ENCODE peak calls at places on chromosome 1, in eight cellular contexts. One of them, this sample, is unnamed.

GRCh38 chr1:156957634-156958033 is 37.2 kb downstream of the LRRC71 start:
- DNase-seq in fibroblast of pulmonary artery: no peak
- DNase-seq in epithelial cell of esophagus: peak; percentile 51
- DNase-seq in neural progenitor cell: no peak
- DNase-seq in WERI-Rb-1: no peak
- DNase-seq in cardiac fibroblast: no peak
- DNase-seq in CD8-positive, alpha-beta T cell: no peak
- DNase-seq in osteoblast: no peak
- DNase-seq in this sample: no peak

GRCh38 chr1:46489638-46490602 is at the start of gene DMBX1:
- DNase-seq in fibroblast of pulmonary artery: no peak
- DNase-seq in epithelial cell of esophagus: peak; percentile 48
- DNase-seq in neural progenitor cell: peak; percentile 91
- DNase-seq in WERI-Rb-1: peak; percentile 64
- DNase-seq in cardiac fibroblast: peak; percentile 9
- DNase-seq in CD8-positive, alpha-beta T cell: no peak
- DNase-seq in osteoblast: peak; percentile 95
- DNase-seq in this sample: peak; percentile 32

GRCh38 chr1:201329801-201330200 is 46.5 kb downstream of the PKP1 start:
- DNase-seq in fibroblast of pulmonary artery: no peak
- DNase-seq in epithelial cell of esophagus: no peak
- DNase-seq in neural progenitor cell: no peak
- DNase-seq in WERI-Rb-1: no peak
- DNase-seq in cardiac fibroblast: no peak
- DNase-seq in CD8-positive, alpha-beta T cell: no peak
- DNase-seq in osteoblast: no peak
- DNase-seq in this sample: no peak

GRCh38 chr1:33294071-33295010 is 26.6 kb downstream of the A3GALT2 start:
- DNase-seq in fibroblast of pulmonary artery: no peak
- DNase-seq in epithelial cell of esophagus: no peak
- DNase-seq in neural progenitor cell: no peak
- DNase-seq in WERI-Rb-1: no peak
- DNase-seq in cardiac fibroblast: no peak
- DNase-seq in CD8-positive, alpha-beta T cell: no peak
- DNase-seq in osteoblast: no peak
- DNase-seq in this sample: no peak

GRCh38 chr1:60848583-60849188 is 233.7 kb upstream of the NFIA start:
- DNase-seq in fibroblast of pulmonary artery: peak; percentile 75
- DNase-seq in epithelial cell of esophagus: peak; percentile 51
- DNase-seq in neural progenitor cell: peak; percentile 58
- DNase-seq in WERI-Rb-1: no peak
- DNase-seq in cardiac fibroblast: peak; percentile 75
- DNase-seq in CD8-positive, alpha-beta T cell: no peak
- DNase-seq in osteoblast: no peak
- DNase-seq in this sample: no peak

GRCh38 chr1:237759371-237759770 is 131.4 kb downstream of the ZP4 start:
- DNase-seq in fibroblast of pulmonary artery: no peak
- DNase-seq in epithelial cell of esophagus: peak; percentile 83
- DNase-seq in neural progenitor cell: no peak
- DNase-seq in WERI-Rb-1: no peak
- DNase-seq in cardiac fibroblast: no peak
- DNase-seq in CD8-positive, alpha-beta T cell: no peak
- DNase-seq in osteoblast: no peak
- DNase-seq in this sample: no peak

GRCh38 chr1:14137411-14138134 is 437.6 kb downstream of the PRDM2 start:
- DNase-seq in fibroblast of pulmonary artery: no peak
- DNase-seq in epithelial cell of esophagus: peak; percentile 95
- DNase-seq in neural progenitor cell: no peak
- DNase-seq in WERI-Rb-1: no peak
- DNase-seq in cardiac fibroblast: no peak
- DNase-seq in CD8-positive, alpha-beta T cell: no peak
- DNase-seq in osteoblast: no peak
- DNase-seq in this sample: no peak

GRCh38 chr1:168085401-168085872 is 51.3 kb downstream of the GPR161 start:
- DNase-seq in fibroblast of pulmonary artery: no peak
- DNase-seq in epithelial cell of esophagus: no peak
- DNase-seq in neural progenitor cell: no peak
- DNase-seq in WERI-Rb-1: no peak
- DNase-seq in cardiac fibroblast: peak; percentile 26
- DNase-seq in CD8-positive, alpha-beta T cell: no peak
- DNase-seq in osteoblast: no peak
- DNase-seq in this sample: no peak

GRCh38 chr1:218813247-218813646 is 360.4 kb upstream of the LYPLAL1 start:
- DNase-seq in fibroblast of pulmonary artery: peak; percentile 26
- DNase-seq in epithelial cell of esophagus: peak; percentile 47
- DNase-seq in neural progenitor cell: no peak
- DNase-seq in WERI-Rb-1: no peak
- DNase-seq in cardiac fibroblast: peak; percentile 12
- DNase-seq in CD8-positive, alpha-beta T cell: no peak
- DNase-seq in osteoblast: no peak
- DNase-seq in this sample: no peak

GRCh38 chr1:164610528-164611222 is 51.7 kb downstream of the PBX1 start:
- DNase-seq in fibroblast of pulmonary artery: no peak
- DNase-seq in epithelial cell of esophagus: no peak
- DNase-seq in neural progenitor cell: no peak
- DNase-seq in WERI-Rb-1: no peak
- DNase-seq in cardiac fibroblast: no peak
- DNase-seq in CD8-positive, alpha-beta T cell: no peak
- DNase-seq in osteoblast: no peak
- DNase-seq in this sample: no peak

GRCh38 chr1:150392627-150393026 is 28.7 kb downstream of the RPRD2 start:
- DNase-seq in fibroblast of pulmonary artery: no peak
- DNase-seq in epithelial cell of esophagus: no peak
- DNase-seq in neural progenitor cell: no peak
- DNase-seq in WERI-Rb-1: no peak
- DNase-seq in cardiac fibroblast: no peak
- DNase-seq in CD8-positive, alpha-beta T cell: no peak
- DNase-seq in osteoblast: no peak
- DNase-seq in this sample: no peak

GRCh38 chr1:81703352-81703735 is 97.4 kb upstream of the ADGRL2 start:
- DNase-seq in fibroblast of pulmonary artery: peak; percentile 87
- DNase-seq in epithelial cell of esophagus: peak; percentile 69
- DNase-seq in neural progenitor cell: no peak
- DNase-seq in WERI-Rb-1: no peak
- DNase-seq in cardiac fibroblast: peak; percentile 70
- DNase-seq in CD8-positive, alpha-beta T cell: no peak
- DNase-seq in osteoblast: peak; percentile 10
- DNase-seq in this sample: no peak

GRCh38 chr1:112397051-112397471 is 1.0 kb downstream of the CTTNBP2NL start:
- DNase-seq in fibroblast of pulmonary artery: no peak
- DNase-seq in epithelial cell of esophagus: peak; percentile 37
- DNase-seq in neural progenitor cell: no peak
- DNase-seq in WERI-Rb-1: no peak
- DNase-seq in cardiac fibroblast: no peak
- DNase-seq in CD8-positive, alpha-beta T cell: no peak
- DNase-seq in osteoblast: no peak
- DNase-seq in this sample: no peak

GRCh38 chr1:78622548-78622947 is 2.3 kb downstream of the IFI44L start:
- DNase-seq in fibroblast of pulmonary artery: no peak
- DNase-seq in epithelial cell of esophagus: no peak
- DNase-seq in neural progenitor cell: no peak
- DNase-seq in WERI-Rb-1: no peak
- DNase-seq in cardiac fibroblast: no peak
- DNase-seq in CD8-positive, alpha-beta T cell: no peak
- DNase-seq in osteoblast: no peak
- DNase-seq in this sample: no peak

GRCh38 chr1:78619446-78619802 is 824 bp upstream of the IFI44L start:
- DNase-seq in fibroblast of pulmonary artery: no peak
- DNase-seq in epithelial cell of esophagus: no peak
- DNase-seq in neural progenitor cell: no peak
- DNase-seq in WERI-Rb-1: peak; percentile 9
- DNase-seq in cardiac fibroblast: no peak
- DNase-seq in CD8-positive, alpha-beta T cell: no peak
- DNase-seq in osteoblast: no peak
- DNase-seq in this sample: no peak

GRCh38 chr1:78619803-78620579 is at the start of gene IFI44L:
- DNase-seq in fibroblast of pulmonary artery: peak; percentile 76
- DNase-seq in epithelial cell of esophagus: peak; percentile 60
- DNase-seq in neural progenitor cell: no peak
- DNase-seq in WERI-Rb-1: peak; percentile 42
- DNase-seq in cardiac fibroblast: peak; percentile 81
- DNase-seq in CD8-positive, alpha-beta T cell: peak; percentile 13
- DNase-seq in osteoblast: no peak
- DNase-seq in this sample: no peak

GRCh38 chr1:78619029-78619428 is 1.2 kb upstream of the IFI44L start:
- DNase-seq in fibroblast of pulmonary artery: no peak
- DNase-seq in epithelial cell of esophagus: peak; percentile 9
- DNase-seq in neural progenitor cell: no peak
- DNase-seq in WERI-Rb-1: peak; percentile 28
- DNase-seq in cardiac fibroblast: no peak
- DNase-seq in CD8-positive, alpha-beta T cell: no peak
- DNase-seq in osteoblast: no peak
- DNase-seq in this sample: no peak

DNA sequence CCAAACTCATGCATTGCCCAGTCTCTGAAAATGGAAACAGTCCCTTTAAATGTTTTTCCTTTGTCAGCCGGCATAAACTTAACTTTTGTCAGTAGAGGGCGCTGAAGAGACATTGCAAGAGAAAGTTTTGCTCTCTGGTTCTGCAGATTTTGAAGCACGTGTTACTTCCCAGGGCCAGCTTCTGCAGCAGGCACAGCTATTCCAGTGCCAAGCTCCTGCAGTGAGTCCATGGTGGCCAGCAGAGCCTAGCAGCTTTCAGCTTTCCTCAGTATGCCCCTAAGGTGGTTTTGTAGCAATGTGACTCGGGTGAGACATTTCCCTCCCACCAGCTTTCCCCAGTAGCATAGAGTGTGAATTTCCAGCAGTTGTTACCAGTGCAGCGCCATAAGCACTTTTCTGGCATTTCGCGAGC is 2.6 kb upstream of the IFI44L start:
- DNase-seq in fibroblast of pulmonary artery: peak; percentile 93
- DNase-seq in epithelial cell of esophagus: peak; percentile 83
- DNase-seq in neural progenitor cell: peak; percentile 90
- DNase-seq in WERI-Rb-1: peak; percentile 68
- DNase-seq in cardiac fibroblast: peak; percentile 95
- DNase-seq in CD8-positive, alpha-beta T cell: peak; percentile 13
- DNase-seq in osteoblast: peak; percentile 43
- DNase-seq in this sample: peak; percentile 67
- TF ChIP-seq CTCF in fibroblast of pulmonary artery: peak; percentile 89
- TF ChIP-seq CTCF in epithelial cell of esophagus: peak; percentile 88
- TF ChIP-seq CTCF in neural progenitor cell: peak; percentile 85
- TF ChIP-seq CTCF in WERI-Rb-1: peak; percentile 72
- TF ChIP-seq CTCF in cardiac fibroblast: peak; percentile 87
- TF ChIP-seq CTCF in CD8-positive, alpha-beta T cell: peak; percentile 72
- TF ChIP-seq CTCF in osteoblast: peak; percentile 92
- TF ChIP-seq CTCF in this sample: peak; percentile 86

GRCh38 chr1:110877776-110878175 is 4.8 kb downstream of the CD53 start:
- DNase-seq in fibroblast of pulmonary artery: no peak
- DNase-seq in epithelial cell of esophagus: no peak
- DNase-seq in neural progenitor cell: no peak
- DNase-seq in WERI-Rb-1: no peak
- DNase-seq in cardiac fibroblast: no peak
- DNase-seq in CD8-positive, alpha-beta T cell: no peak
- DNase-seq in osteoblast: no peak
- DNase-seq in this sample: no peak
- H3K4me3 ChIP-seq in fibroblast of pulmonary artery: no peak overlapping the region
- H3K4me3 ChIP-seq in epithelial cell of esophagus: no peak overlapping the region
- H3K4me3 ChIP-seq in neural progenitor cell: no peak overlapping the region
- H3K4me3 ChIP-seq in WERI-Rb-1: no peak overlapping the region
- H3K4me3 ChIP-seq in cardiac fibroblast: no peak overlapping the region
- H3K4me3 ChIP-seq in CD8-positive, alpha-beta T cell: peak overlapping the region; percentile 29
- H3K4me3 ChIP-seq in osteoblast: no peak overlapping the region
- H3K4me3 ChIP-seq in this sample: no peak overlapping the region

GRCh38 chr1:119316870-119317416 is 51.6 kb upstream of the HAO2 start:
- DNase-seq in fibroblast of pulmonary artery: no peak
- DNase-seq in epithelial cell of esophagus: no peak
- DNase-seq in neural progenitor cell: peak; percentile 36
- DNase-seq in WERI-Rb-1: no peak
- DNase-seq in cardiac fibroblast: no peak
- DNase-seq in CD8-positive, alpha-beta T cell: no peak
- DNase-seq in osteoblast: no peak
- DNase-seq in this sample: no peak
- TF ChIP-seq CTCF in fibroblast of pulmonary artery: no peak
- TF ChIP-seq CTCF in epithelial cell of esophagus: no peak
- TF ChIP-seq CTCF in neural progenitor cell: peak; percentile 47
- TF ChIP-seq CTCF in WERI-Rb-1: peak; percentile 39
- TF ChIP-seq CTCF in cardiac fibroblast: no peak
- TF ChIP-seq CTCF in CD8-positive, alpha-beta T cell: no peak
- TF ChIP-seq CTCF in osteoblast: peak; percentile 35
- TF ChIP-seq CTCF in this sample: no peak

GRCh38 chr1:211944733-211945500 is 90.4 kb downstream of the INTS7 start:
- DNase-seq in fibroblast of pulmonary artery: peak; percentile 41
- DNase-seq in epithelial cell of esophagus: peak; percentile 96
- DNase-seq in neural progenitor cell: peak; percentile 65
- DNase-seq in WERI-Rb-1: peak; percentile 54
- DNase-seq in cardiac fibroblast: peak; percentile 55
- DNase-seq in CD8-positive, alpha-beta T cell: no peak
- DNase-seq in osteoblast: no peak
- DNase-seq in this sample: no peak

GRCh38 chr1:211952299-211952698 is 83.1 kb downstream of the INTS7 start:
- DNase-seq in fibroblast of pulmonary artery: no peak
- DNase-seq in epithelial cell of esophagus: no peak
- DNase-seq in neural progenitor cell: no peak
- DNase-seq in WERI-Rb-1: no peak
- DNase-seq in cardiac fibroblast: no peak
- DNase-seq in CD8-positive, alpha-beta T cell: no peak
- DNase-seq in osteoblast: no peak
- DNase-seq in this sample: no peak

GRCh38 chr1:211948377-211948776 is 87.0 kb downstream of the INTS7 start:
- DNase-seq in fibroblast of pulmonary artery: no peak
- DNase-seq in epithelial cell of esophagus: no peak
- DNase-seq in neural progenitor cell: no peak
- DNase-seq in WERI-Rb-1: no peak
- DNase-seq in cardiac fibroblast: no peak
- DNase-seq in CD8-positive, alpha-beta T cell: no peak
- DNase-seq in osteoblast: no peak
- DNase-seq in this sample: no peak

GRCh38 chr1:211951856-211952255 is 83.5 kb downstream of the INTS7 start:
- DNase-seq in fibroblast of pulmonary artery: peak; percentile 67
- DNase-seq in epithelial cell of esophagus: peak; percentile 94
- DNase-seq in neural progenitor cell: no peak
- DNase-seq in WERI-Rb-1: no peak
- DNase-seq in cardiac fibroblast: peak; percentile 58
- DNase-seq in CD8-positive, alpha-beta T cell: no peak
- DNase-seq in osteoblast: no peak
- DNase-seq in this sample: no peak

DNA sequence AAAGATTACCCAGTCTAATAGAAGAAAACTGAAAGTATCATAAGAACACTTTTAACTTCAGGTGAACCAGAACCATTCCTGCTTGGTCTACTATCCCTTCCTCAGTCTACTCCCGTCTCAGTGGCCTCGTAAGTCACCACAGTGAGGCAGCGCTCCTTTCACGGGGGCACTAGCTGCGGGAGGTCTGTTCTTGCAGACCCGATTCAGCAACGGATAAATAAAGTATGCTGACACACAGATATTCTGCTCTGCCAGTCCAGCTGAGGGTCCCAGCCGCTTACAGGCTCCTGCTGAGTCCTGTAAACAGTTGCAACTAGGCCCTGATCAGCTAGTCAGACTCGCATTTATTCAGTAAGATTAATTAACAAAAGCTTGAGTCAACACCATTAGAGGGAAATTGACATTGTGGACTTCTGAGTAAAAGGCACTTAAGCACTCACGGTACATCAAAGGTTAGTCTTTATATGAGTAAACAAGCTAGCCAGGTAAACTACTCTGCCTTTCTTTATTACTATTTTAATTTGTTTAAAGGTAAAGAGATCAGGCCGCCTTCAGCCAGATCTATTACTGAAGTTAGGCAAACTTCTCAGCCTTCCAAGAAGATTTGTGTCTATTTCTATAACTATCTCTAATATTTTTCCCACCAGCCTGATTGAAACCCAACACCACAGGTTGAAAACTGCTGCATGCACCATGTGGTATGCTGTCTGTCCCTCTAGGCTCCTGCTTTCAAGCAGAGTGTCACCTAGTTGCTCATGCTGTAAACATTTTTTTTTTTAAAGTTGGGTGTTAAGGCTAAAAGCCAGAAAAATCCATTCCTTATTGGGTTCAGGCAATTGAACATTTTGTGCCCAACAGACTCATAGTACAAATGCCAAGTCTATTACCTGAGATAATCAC is 87.7 kb downstream of the INTS7 start:
- DNase-seq in fibroblast of pulmonary artery: no peak
- DNase-seq in epithelial cell of esophagus: no peak
- DNase-seq in neural progenitor cell: peak; percentile 51
- DNase-seq in WERI-Rb-1: no peak
- DNase-seq in cardiac fibroblast: no peak
- DNase-seq in CD8-positive, alpha-beta T cell: no peak
- DNase-seq in osteoblast: no peak
- DNase-seq in this sample: no peak
- H3K4me3 ChIP-seq in fibroblast of pulmonary artery: no peak overlapping the region
- H3K4me3 ChIP-seq in epithelial cell of esophagus: no peak overlapping the region
- H3K4me3 ChIP-seq in neural progenitor cell: no peak overlapping the region
- H3K4me3 ChIP-seq in WERI-Rb-1: no peak overlapping the region
- H3K4me3 ChIP-seq in cardiac fibroblast: no peak overlapping the region
- H3K4me3 ChIP-seq in CD8-positive, alpha-beta T cell: no peak overlapping the region
- H3K4me3 ChIP-seq in osteoblast: no peak overlapping the region
- H3K4me3 ChIP-seq in this sample: no peak overlapping the region